ENCODE peak calls at places on chromosomes 6 and 20, in seven cellular contexts. J is neuronal stem cell, D is IMR-90, H is H9, S is H1, W is trophoblast cell, O is mesendoderm. X is an unnamed sample.

GRCh38 chr6:139364302-139364981 is 10.0 kb downstream of the CITED2 start:
- DNase-seq in J (peak; percentile 50), D (peak; percentile 63), H (no peak), S (no peak), W (peak; percentile 79), O (peak; percentile 74), X (peak; percentile 75)

GRCh38 chr6:159959976-159960384 is 8.9 kb upstream of the IGF2R start:
- DNase-seq in J (no peak), D (peak; percentile 58), H (no peak), S (no peak), W (no peak), O (no peak), X (no peak)

GRCh38 chr6:12614468-12614867 is 102.1 kb upstream of the PHACTR1 start:
- DNase-seq in J (no peak), D (peak; percentile 31), H (no peak), S (no peak), W (peak; percentile 9), O (no peak), X (peak; percentile 43)

GRCh38 chr6:82365011-82365751 is 1.6 kb downstream of the TPBG start:
- DNase-seq in J (peak; percentile 14), D (peak; percentile 35), H (peak; percentile 67), S (no peak), W (peak; percentile 77), O (peak; percentile 77), X (peak; percentile 58)

GRCh38 chr20:58481541-58482021 is 33.6 kb downstream of the APCDD1L start:
- DNase-seq in J (peak; percentile 64), D (no peak), H (peak; percentile 79), S (peak; percentile 36), W (peak; percentile 15), O (peak; percentile 77), X (peak; percentile 60)

GRCh38 chr6:89360415-89360999 is 8.0 kb upstream of the UBE2J1 start:
- DNase-seq in J (no peak), D (peak; percentile 41), H (no peak), S (no peak), W (no peak), O (no peak), X (peak; percentile 71)

GRCh38 chr6:136547336-136547735 is 2.9 kb downstream of the MAP7 start:
- DNase-seq in J (no peak), D (peak; percentile 63), H (no peak), S (no peak), W (peak; percentile 63), O (peak; percentile 67), X (peak; percentile 39)

GRCh38 chr6:148523551-148523950 is 180.9 kb downstream of the SASH1 start:
- DNase-seq in J (no peak), D (peak; percentile 67), H (no peak), S (no peak), W (no peak), O (peak; percentile 90), X (peak; percentile 57)

GRCh38 chr6:53833147-53833546 is 38.3 kb downstream of the LRRC1 start:
- DNase-seq in J (no peak), D (no peak), H (no peak), S (no peak), W (no peak), O (no peak), X (no peak)

GRCh38 chr6:113352029-113352801 is 504.9 kb upstream of the MARCKS start:
- DNase-seq in J (no peak), D (peak; percentile 84), H (no peak), S (no peak), W (peak; percentile 96), O (no peak), X (peak; percentile 78)

GRCh38 chr20:38109657-38110524 is 55.2 kb downstream of the TGM2 start:
- DNase-seq in J (no peak), D (peak; percentile 79), H (no peak), S (no peak), W (peak; percentile 84), O (peak; percentile 69), X (peak; percentile 92)

GRCh38 chr6:114342826-114343781 is at the start of gene HS3ST5:
- DNase-seq in J (peak; percentile 70), D (peak; percentile 8), H (peak; percentile 88), S (no peak), W (peak; percentile 4), O (peak; percentile 92), X (peak; percentile 48)

GRCh38 chr6:126631343-126631742 is 291.4 kb downstream of the CENPW start:
- DNase-seq in J (no peak), D (no peak), H (no peak), S (no peak), W (no peak), O (no peak), X (peak; percentile 42)

GRCh38 chr6:28710466-28711191 is 184.9 kb downstream of the GPX5 start:
- DNase-seq in J (no peak), D (peak; percentile 58), H (peak; percentile 76), S (peak; percentile 63), W (peak; percentile 5), O (peak; percentile 94), X (peak; percentile 45)

GRCh38 chr6:37862992-37863391 is 43.5 kb downstream of the ZFAND3 start:
- DNase-seq in J (no peak), D (peak; percentile 38), H (no peak), S (no peak), W (no peak), O (no peak), X (no peak)

GRCh38 chr6:105174512-105174911 is 5.3 kb downstream of the POPDC3 start:
- DNase-seq in J (no peak), D (peak; percentile 90), H (no peak), S (no peak), W (no peak), O (no peak), X (peak; percentile 79)

GRCh38 chr6:45609141-45609638 is 231.5 kb upstream of the SUPT3H start:
- DNase-seq in J (no peak), D (peak; percentile 96), H (no peak), S (no peak), W (peak; percentile 27), O (no peak), X (peak; percentile 86)

GRCh38 chr20:63771046-63771707 is 31.6 kb downstream of the SLC2A4RG start:
- DNase-seq in J (no peak), D (no peak), H (peak; percentile 23), S (no peak), W (no peak), O (no peak), X (no peak)

GRCh38 chr6:31556312-31556711 is 8.9 kb downstream of the NFKBIL1 start:
- DNase-seq in J (no peak), D (no peak), H (no peak), S (no peak), W (no peak), O (no peak), X (no peak)

GRCh38 chr6:169859978-169860703 is 108.7 kb downstream of the ERMARD start:
- DNase-seq in J (no peak), D (no peak), H (no peak), S (no peak), W (no peak), O (no peak), X (no peak)

GRCh38 chr6:154358019-154358545 is 1.5 kb upstream of the IPCEF1 start:
- DNase-seq in J (no peak), D (peak; percentile 31), H (no peak), S (no peak), W (peak; percentile 51), O (no peak), X (no peak)

GRCh38 chr6:88135578-88136114 is 30.5 kb downstream of the CNR1 start:
- DNase-seq in J (no peak), D (no peak), H (no peak), S (no peak), W (no peak), O (no peak), X (no peak)

GRCh38 chr6:21747441-21747840 is 153.9 kb downstream of the SOX4 start:
- DNase-seq in J (no peak), D (no peak), H (no peak), S (no peak), W (no peak), O (no peak), X (no peak)

DNA sequence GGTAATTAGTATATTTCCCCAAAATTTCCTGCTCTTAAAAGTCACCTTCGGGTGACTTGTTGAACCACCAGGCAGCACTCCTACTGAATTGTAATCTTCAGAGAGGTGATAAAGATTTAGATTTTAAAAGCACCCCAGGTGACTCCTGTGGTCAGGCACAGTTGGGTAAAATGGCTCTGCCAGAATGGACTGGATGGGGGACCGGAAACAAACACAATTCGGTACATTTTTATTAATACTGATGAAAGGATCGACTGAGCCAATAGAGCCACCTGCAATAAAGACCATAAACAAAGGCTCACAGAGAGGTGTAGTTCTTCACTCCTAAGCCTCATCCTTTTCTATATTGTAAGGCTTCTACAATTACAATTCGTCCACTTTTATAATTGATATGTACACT is 19.6 kb upstream of the FAM83C start:
- DNase-seq in J (no peak), D (no peak), H (no peak), S (no peak), W (no peak), O (no peak), X (no peak)
- H3K23ac ChIP-seq in J (no peak overlapping the region), D (peak overlapping the region; percentile 52), H (no peak overlapping the region), S (no peak overlapping the region), W (no peak overlapping the region), O (no peak overlapping the region), X (no peak overlapping the region)

DNA sequence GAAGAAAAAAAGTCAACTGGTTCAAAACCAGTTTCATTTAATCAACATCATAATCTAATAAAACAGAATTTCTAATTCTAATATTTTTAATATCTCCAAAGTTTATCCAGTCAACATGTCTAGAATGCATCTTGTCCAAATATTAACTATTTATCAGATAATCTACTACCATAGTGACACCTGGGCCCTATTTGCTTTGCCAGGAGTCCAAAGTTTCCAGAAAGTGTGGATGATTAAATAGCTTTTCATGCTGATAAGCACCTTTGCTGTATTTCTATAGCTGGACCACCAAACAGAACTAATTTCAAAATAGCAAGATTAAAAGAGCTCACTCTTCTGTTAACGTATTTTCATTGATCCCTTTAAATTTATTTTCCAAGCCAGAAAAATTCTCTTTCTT is 12.3 kb upstream of the TAAR1 start:
- DNase-seq in J (no peak), D (no peak), H (no peak), S (no peak), W (no peak), O (no peak), X (no peak)
- H3K23ac ChIP-seq in J (no peak overlapping the region), D (no peak overlapping the region), H (no peak overlapping the region), S (no peak overlapping the region), W (no peak overlapping the region), O (no peak overlapping the region), X (no peak overlapping the region)

DNA sequence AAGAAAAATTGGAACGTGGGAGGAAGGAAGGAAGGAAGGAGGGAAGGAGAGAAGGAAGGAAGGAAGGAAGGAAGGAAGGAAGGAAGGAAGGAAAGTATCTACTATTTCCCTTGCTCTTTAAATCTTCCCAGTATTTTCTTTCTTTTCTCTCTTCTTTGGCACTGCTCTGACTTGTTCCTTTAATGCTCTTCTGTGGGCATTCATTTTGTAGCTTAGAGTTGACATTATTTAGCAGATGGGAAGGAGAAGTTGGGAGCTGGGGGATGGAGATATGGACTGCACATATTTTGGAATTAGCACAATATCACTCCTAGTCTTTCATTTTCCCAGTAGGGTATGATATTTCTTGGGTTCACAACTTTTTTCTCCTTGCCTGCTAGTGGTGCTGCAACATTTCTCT is 152.2 kb downstream of the TFAP2B start:
- DNase-seq in J (no peak), D (no peak), H (no peak), S (no peak), W (no peak), O (no peak), X (no peak)
- H3K23ac ChIP-seq in J (no peak overlapping the region), D (no peak overlapping the region), H (no peak overlapping the region), S (no peak overlapping the region), W (no peak overlapping the region), O (no peak overlapping the region), X (no peak overlapping the region)

DNA sequence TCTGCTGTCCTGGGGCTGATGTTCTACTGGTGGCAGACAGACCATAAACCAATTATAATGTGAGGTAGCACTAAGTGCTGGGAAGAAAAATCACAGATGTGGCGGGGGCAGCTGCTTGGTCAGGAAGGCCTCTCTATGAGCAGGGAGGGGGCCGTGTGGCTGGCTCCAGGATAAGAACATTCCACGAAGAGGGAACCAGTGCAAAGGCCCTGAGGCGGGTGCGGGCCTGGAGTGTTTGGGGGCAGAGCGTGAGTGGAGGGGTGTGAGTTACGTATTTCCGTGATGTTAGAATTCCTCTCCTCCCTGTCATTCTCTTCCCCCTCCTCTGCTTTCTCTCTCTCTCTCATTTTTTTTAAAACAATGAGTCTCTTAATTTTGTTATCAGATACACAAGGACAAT is 67.2 kb downstream of the CEBPB start:
- DNase-seq in J (no peak), D (no peak), H (no peak), S (no peak), W (peak; percentile 94), O (no peak), X (no peak)
- H3K23ac ChIP-seq in J (no peak overlapping the region), D (no peak overlapping the region), H (no peak overlapping the region), S (no peak overlapping the region), W (no peak overlapping the region), O (no peak overlapping the region), X (no peak overlapping the region)